ENCODE peak calls at places on chromosome 14, in seven cellular contexts. T is MV-4-11; L is stimulated activated naive CD8-positive, alpha-beta T cell treated with anti-CD3 and anti-CD28 coated beads, Interleukin-15, amount 100 ng/mL, for 72 hours; G is NCI-H1105; J is occipital lobe; E is stimulated activated CD8-positive, alpha-beta memory T cell treated with anti-CD3 and anti-CD28 coated beads, Interleukin-4, amount 100 ng/mL, for 1 hour; A is hypothalamus. Q is an unnamed sample.

GRCh38 chr14:61934385-61934784 is 172.2 kb downstream of the SNAPC1 start:
- DNase-seq in T (peak; percentile 14), L (no peak), G (no peak), J (no peak), E (no peak), A (no peak), Q (no peak)

GRCh38 chr14:77276959-77277358 is 6.0 kb upstream of the NGB start:
- DNase-seq in T (no peak), L (no peak), G (no peak), J (no peak), E (no peak), A (no peak), Q (no peak)

GRCh38 chr14:28766505-28767238 is at the start of gene FOXG1:
- DNase-seq in T (no peak), L (no peak), G (peak; percentile 94), J (peak; percentile 79), E (no peak), A (peak; percentile 78), Q (no peak)

GRCh38 chr14:70036665-70037064 is 152.1 kb downstream of the SLC8A3 start:
- DNase-seq in T (no peak), L (no peak), G (no peak), J (no peak), E (no peak), A (no peak), Q (peak; percentile 14)

GRCh38 chr14:75906680-75907280 is 75.0 kb downstream of the TGFB3 start:
- DNase-seq in T (peak; percentile 29), L (peak; percentile 39), G (peak; percentile 41), J (no peak), E (peak; percentile 50), A (peak; percentile 26), Q (peak; percentile 57)

GRCh38 chr14:101463566-101464171 is 97.6 kb upstream of the DIO3 start:
- DNase-seq in T (no peak), L (no peak), G (no peak), J (no peak), E (no peak), A (no peak), Q (no peak)

GRCh38 chr14:105039458-105040205 is 18.7 kb upstream of the CDCA4 start:
- DNase-seq in T (no peak), L (no peak), G (no peak), J (no peak), E (no peak), A (no peak), Q (no peak)

GRCh38 chr14:94636744-94637412 is 24.7 kb downstream of the SERPINA3 start:
- DNase-seq in T (peak; percentile 26), L (no peak), G (no peak), J (no peak), E (no peak), A (no peak), Q (peak; percentile 19)

GRCh38 chr14:105488781-105489606 is 2.1 kb upstream of the TEDC1 start:
- DNase-seq in T (no peak), L (no peak), G (no peak), J (no peak), E (no peak), A (no peak), Q (no peak)

GRCh38 chr14:64763089-64763782 is 59.0 kb downstream of the PLEKHG3 start:
- DNase-seq in T (no peak), L (no peak), G (no peak), J (no peak), E (no peak), A (no peak), Q (no peak)

GRCh38 chr14:77133718-77134338 is 7.8 kb downstream of the ZDHHC22 start:
- DNase-seq in T (peak; percentile 50), L (peak; percentile 57), G (no peak), J (no peak), E (no peak), A (peak; percentile 16), Q (peak; percentile 79)

GRCh38 chr14:69648480-69649414 is 37.4 kb downstream of the SUSD6 start:
- DNase-seq in T (peak; percentile 52), L (no peak), G (no peak), J (no peak), E (no peak), A (no peak), Q (no peak)

GRCh38 chr14:32593290-32593942 is 264.3 kb downstream of the AKAP6 start:
- DNase-seq in T (no peak), L (no peak), G (no peak), J (no peak), E (no peak), A (no peak), Q (no peak)

GRCh38 chr14:46147486-46147885 is 504.1 kb downstream of the RPL10L start:
- DNase-seq in T (no peak), L (no peak), G (no peak), J (no peak), E (no peak), A (no peak), Q (no peak)

GRCh38 chr14:73394317-73394716 is 64.0 kb downstream of the NUMB start:
- DNase-seq in T (no peak), L (no peak), G (no peak), J (no peak), E (no peak), A (no peak), Q (no peak)

GRCh38 chr14:94612580-94613554 is 676 bp downstream of the SERPINA3 start:
- DNase-seq in T (no peak), L (no peak), G (no peak), J (no peak), E (no peak), A (no peak), Q (no peak)

GRCh38 chr14:101762530-101763101 is 1.1 kb downstream of the PPP2R5C start:
- DNase-seq in T (no peak), L (no peak), G (no peak), J (no peak), E (no peak), A (no peak), Q (no peak)

GRCh38 chr14:101961011-101961721 is 3.2 kb upstream of the DYNC1H1 start:
- DNase-seq in T (peak; percentile 74), L (peak; percentile 70), G (peak; percentile 79), J (peak; percentile 38), E (peak; percentile 38), A (peak; percentile 45), Q (peak; percentile 85)

GRCh38 chr14:63647696-63648410 is 6.2 kb upstream of the WDR89 start:
- DNase-seq in T (no peak), L (no peak), G (no peak), J (no peak), E (no peak), A (no peak), Q (no peak)

GRCh38 chr14:93921001-93921797 is 5.9 kb upstream of the FAM181A start:
- DNase-seq in T (no peak), L (no peak), G (no peak), J (no peak), E (no peak), A (no peak), Q (no peak)

GRCh38 chr14:51575225-51576111 is 76.2 kb upstream of the FRMD6 start:
- DNase-seq in T (no peak), L (no peak), G (no peak), J (no peak), E (no peak), A (no peak), Q (no peak)

GRCh38 chr14:72913809-72914208 is 12.5 kb upstream of the DCAF4 start:
- DNase-seq in T (no peak), L (no peak), G (no peak), J (no peak), E (no peak), A (no peak), Q (no peak)

GRCh38 chr14:86604546-86604945 is 1074.6 kb downstream of the FLRT2 start:
- DNase-seq in T (peak; percentile 67), L (no peak), G (no peak), J (no peak), E (no peak), A (no peak), Q (no peak)

GRCh38 chr14:64704145-64704742 is at the start of gene PLEKHG3:
- DNase-seq in T (peak; percentile 29), L (peak; percentile 9), G (peak; percentile 79), J (peak; percentile 65), E (no peak), A (peak; percentile 86), Q (peak; percentile 79)

GRCh38 chr14:91237219-91237618 is 7.3 kb downstream of the GPR68 start:
- DNase-seq in T (peak; percentile 84), L (no peak), G (no peak), J (no peak), E (no peak), A (no peak), Q (no peak)

GRCh38 chr14:48325486-48325885 is 650.1 kb upstream of the MDGA2 start:
- DNase-seq in T (no peak), L (no peak), G (no peak), J (no peak), E (no peak), A (no peak), Q (no peak)

GRCh38 chr14:92802678-92803077 is 8.6 kb downstream of the GOLGA5 start:
- DNase-seq in T (no peak), L (no peak), G (no peak), J (no peak), E (no peak), A (no peak), Q (no peak)

GRCh38 chr14:93146119-93146518 is 30.4 kb upstream of the ITPK1 start:
- DNase-seq in T (no peak), L (no peak), G (no peak), J (no peak), E (no peak), A (no peak), Q (no peak)

GRCh38 chr14:103260629-103261124 is 73.4 kb upstream of the EIF5 start:
- DNase-seq in T (no peak), L (no peak), G (no peak), J (no peak), E (no peak), A (no peak), Q (no peak)

GRCh38 chr14:69632752-69633151 is 21.4 kb downstream of the SUSD6 start:
- DNase-seq in T (no peak), L (no peak), G (no peak), J (no peak), E (no peak), A (no peak), Q (no peak)

GRCh38 chr14:105469456-105470162 is 5.0 kb upstream of the CRIP2 start:
- DNase-seq in T (no peak), L (no peak), G (no peak), J (no peak), E (no peak), A (no peak), Q (no peak)

GRCh38 chr14:93749081-93749430 is 39.2 kb downstream of the PRIMA1 start:
- DNase-seq in T (no peak), L (no peak), G (no peak), J (no peak), E (no peak), A (no peak), Q (no peak)